ENCODE peak calls at places on chromosomes 4 and X, in nine cellular contexts. One of them, this sample, is unnamed.

GRCh38 chrX:106912864-106913263 is 7.3 kb upstream of the CLDN2 start:
- DNase-seq in endodermal cell: no peak
- DNase-seq in A673: no peak
- DNase-seq in heart right ventricle: no peak
- DNase-seq in AG04450: no peak
- DNase-seq in left ventricle myocardium inferior: no peak
- DNase-seq in RWPE2: no peak
- DNase-seq in dorsolateral prefrontal cortex: no peak
- DNase-seq in MM.1S: no peak
- DNase-seq in this sample: no peak

GRCh38 chr4:83387922-83388676 is 53.5 kb upstream of the HPSE start:
- DNase-seq in MM.1S: no peak
- DNase-seq in dorsolateral prefrontal cortex: no peak
- DNase-seq in RWPE2: no peak
- DNase-seq in endodermal cell: peak; percentile 43
- DNase-seq in heart right ventricle: no peak
- DNase-seq in A673: no peak
- DNase-seq in left ventricle myocardium inferior: no peak
- DNase-seq in AG04450: no peak
- DNase-seq in this sample: no peak

GRCh38 chrX:17719651-17720050 is 17.6 kb upstream of the SCML1 start:
- DNase-seq in dorsolateral prefrontal cortex: no peak
- DNase-seq in MM.1S: no peak
- DNase-seq in endodermal cell: no peak
- DNase-seq in AG04450: no peak
- DNase-seq in RWPE2: no peak
- DNase-seq in heart right ventricle: no peak
- DNase-seq in A673: no peak
- DNase-seq in left ventricle myocardium inferior: no peak
- DNase-seq in this sample: no peak

GRCh38 chrX:118315529-118315928 is 30.4 kb upstream of the WDR44 start:
- DNase-seq in AG04450: no peak
- DNase-seq in RWPE2: no peak
- DNase-seq in dorsolateral prefrontal cortex: no peak
- DNase-seq in MM.1S: no peak
- DNase-seq in endodermal cell: no peak
- DNase-seq in A673: no peak
- DNase-seq in heart right ventricle: no peak
- DNase-seq in left ventricle myocardium inferior: no peak
- DNase-seq in this sample: no peak

GRCh38 chr4:88729146-88729755 is 31.6 kb upstream of the NAP1L5 start:
- DNase-seq in endodermal cell: no peak
- DNase-seq in AG04450: no peak
- DNase-seq in dorsolateral prefrontal cortex: no peak
- DNase-seq in A673: no peak
- DNase-seq in MM.1S: no peak
- DNase-seq in left ventricle myocardium inferior: no peak
- DNase-seq in heart right ventricle: no peak
- DNase-seq in RWPE2: no peak
- DNase-seq in this sample: no peak

GRCh38 chr4:106565727-106566126 is 197.1 kb upstream of the GIMD1 start:
- DNase-seq in heart right ventricle: no peak
- DNase-seq in A673: no peak
- DNase-seq in AG04450: no peak
- DNase-seq in endodermal cell: no peak
- DNase-seq in dorsolateral prefrontal cortex: no peak
- DNase-seq in left ventricle myocardium inferior: no peak
- DNase-seq in RWPE2: no peak
- DNase-seq in MM.1S: no peak
- DNase-seq in this sample: no peak

GRCh38 chr4:187019896-187020295 is 296.2 kb upstream of the FAT1 start:
- DNase-seq in MM.1S: no peak
- DNase-seq in RWPE2: no peak
- DNase-seq in dorsolateral prefrontal cortex: no peak
- DNase-seq in endodermal cell: peak; percentile 76
- DNase-seq in A673: peak; percentile 78
- DNase-seq in AG04450: no peak
- DNase-seq in heart right ventricle: no peak
- DNase-seq in left ventricle myocardium inferior: no peak
- DNase-seq in this sample: peak; percentile 8

GRCh38 chrX:71532078-71532752 is 689 bp upstream of the OGT start:
- DNase-seq in MM.1S: peak; percentile 41
- DNase-seq in RWPE2: no peak
- DNase-seq in left ventricle myocardium inferior: no peak
- DNase-seq in A673: peak; percentile 12
- DNase-seq in AG04450: no peak
- DNase-seq in endodermal cell: no peak
- DNase-seq in heart right ventricle: no peak
- DNase-seq in dorsolateral prefrontal cortex: no peak
- DNase-seq in this sample: no peak

GRCh38 chr4:102076622-102077021 is 268.7 kb downstream of the SLC39A8 start:
- DNase-seq in heart right ventricle: no peak
- DNase-seq in dorsolateral prefrontal cortex: no peak
- DNase-seq in left ventricle myocardium inferior: no peak
- DNase-seq in RWPE2: no peak
- DNase-seq in A673: no peak
- DNase-seq in AG04450: no peak
- DNase-seq in endodermal cell: no peak
- DNase-seq in MM.1S: no peak
- DNase-seq in this sample: no peak

GRCh38 chrX:14927391-14927790 is 54.2 kb downstream of the MOSPD2 start:
- DNase-seq in MM.1S: no peak
- DNase-seq in left ventricle myocardium inferior: no peak
- DNase-seq in endodermal cell: no peak
- DNase-seq in dorsolateral prefrontal cortex: no peak
- DNase-seq in heart right ventricle: no peak
- DNase-seq in RWPE2: no peak
- DNase-seq in A673: no peak
- DNase-seq in AG04450: no peak
- DNase-seq in this sample: no peak

GRCh38 chrX:130626521-130626920 is 224.7 kb downstream of the RBMX2 start:
- DNase-seq in dorsolateral prefrontal cortex: no peak
- DNase-seq in endodermal cell: no peak
- DNase-seq in A673: no peak
- DNase-seq in RWPE2: no peak
- DNase-seq in MM.1S: no peak
- DNase-seq in AG04450: no peak
- DNase-seq in left ventricle myocardium inferior: no peak
- DNase-seq in heart right ventricle: no peak
- DNase-seq in this sample: no peak

GRCh38 chr4:111943796-111944203 is 201.5 kb upstream of the FAM241A start:
- DNase-seq in A673: peak; percentile 53
- DNase-seq in dorsolateral prefrontal cortex: no peak
- DNase-seq in RWPE2: no peak
- DNase-seq in heart right ventricle: no peak
- DNase-seq in AG04450: no peak
- DNase-seq in MM.1S: peak; percentile 45
- DNase-seq in endodermal cell: peak; percentile 86
- DNase-seq in left ventricle myocardium inferior: no peak
- DNase-seq in this sample: peak; percentile 33

GRCh38 chr4:52234539-52235174 is 183.6 kb downstream of the SPATA18 start:
- DNase-seq in MM.1S: no peak
- DNase-seq in AG04450: no peak
- DNase-seq in heart right ventricle: no peak
- DNase-seq in RWPE2: no peak
- DNase-seq in endodermal cell: no peak
- DNase-seq in A673: peak; percentile 48
- DNase-seq in dorsolateral prefrontal cortex: no peak
- DNase-seq in left ventricle myocardium inferior: no peak
- DNase-seq in this sample: no peak

GRCh38 chrX:128800138-128800537 is 723.2 kb downstream of the SMARCA1 start:
- DNase-seq in heart right ventricle: no peak
- DNase-seq in RWPE2: no peak
- DNase-seq in dorsolateral prefrontal cortex: no peak
- DNase-seq in AG04450: no peak
- DNase-seq in left ventricle myocardium inferior: no peak
- DNase-seq in MM.1S: no peak
- DNase-seq in endodermal cell: no peak
- DNase-seq in A673: peak; percentile 49
- DNase-seq in this sample: no peak

GRCh38 chrX:100424012-100424411 is 13.9 kb upstream of the PCDH19 start:
- DNase-seq in left ventricle myocardium inferior: no peak
- DNase-seq in RWPE2: no peak
- DNase-seq in MM.1S: no peak
- DNase-seq in AG04450: no peak
- DNase-seq in dorsolateral prefrontal cortex: no peak
- DNase-seq in endodermal cell: peak; percentile 75
- DNase-seq in heart right ventricle: no peak
- DNase-seq in A673: no peak
- DNase-seq in this sample: no peak

GRCh38 chrX:29992083-29992482 is 223.3 kb upstream of the MAGEB2 start:
- DNase-seq in A673: no peak
- DNase-seq in MM.1S: no peak
- DNase-seq in RWPE2: no peak
- DNase-seq in endodermal cell: no peak
- DNase-seq in left ventricle myocardium inferior: no peak
- DNase-seq in heart right ventricle: no peak
- DNase-seq in dorsolateral prefrontal cortex: no peak
- DNase-seq in AG04450: no peak
- DNase-seq in this sample: no peak
- TF ChIP-seq CTCF in A673: no peak
- TF ChIP-seq CTCF in MM.1S: no peak
- TF ChIP-seq CTCF in RWPE2: no peak
- TF ChIP-seq CTCF in endodermal cell: no peak
- TF ChIP-seq CTCF in left ventricle myocardium inferior: no peak
- TF ChIP-seq CTCF in heart right ventricle: no peak
- TF ChIP-seq CTCF in dorsolateral prefrontal cortex: no peak
- TF ChIP-seq CTCF in AG04450: no peak
- TF ChIP-seq CTCF in this sample: no peak

GRCh38 chr4:78414116-78414515 is 137.5 kb upstream of the ANXA3 start:
- DNase-seq in left ventricle myocardium inferior: no peak
- DNase-seq in heart right ventricle: no peak
- DNase-seq in AG04450: no peak
- DNase-seq in endodermal cell: no peak
- DNase-seq in MM.1S: no peak
- DNase-seq in RWPE2: no peak
- DNase-seq in A673: peak; percentile 6
- DNase-seq in dorsolateral prefrontal cortex: no peak
- DNase-seq in this sample: no peak

GRCh38 chr4:78417603-78418002 is 134.0 kb upstream of the ANXA3 start:
- DNase-seq in heart right ventricle: no peak
- DNase-seq in MM.1S: no peak
- DNase-seq in left ventricle myocardium inferior: no peak
- DNase-seq in AG04450: no peak
- DNase-seq in dorsolateral prefrontal cortex: no peak
- DNase-seq in RWPE2: no peak
- DNase-seq in A673: no peak
- DNase-seq in endodermal cell: peak; percentile 50
- DNase-seq in this sample: no peak
- H3K27ac ChIP-seq in heart right ventricle: no peak overlapping the region
- H3K27ac ChIP-seq in MM.1S: no peak overlapping the region
- H3K27ac ChIP-seq in left ventricle myocardium inferior: no peak overlapping the region
- H3K27ac ChIP-seq in AG04450: no peak overlapping the region
- H3K27ac ChIP-seq in dorsolateral prefrontal cortex: no peak overlapping the region
- H3K27ac ChIP-seq in RWPE2: no peak overlapping the region
- H3K27ac ChIP-seq in A673: no peak overlapping the region
- H3K27ac ChIP-seq in endodermal cell: no peak overlapping the region
- H3K27ac ChIP-seq in this sample: no peak overlapping the region

GRCh38 chrX:675896-676295 is 45.3 kb downstream of the SHOX start:
- DNase-seq in heart right ventricle: no peak
- DNase-seq in A673: no peak
- DNase-seq in RWPE2: peak; percentile 55
- DNase-seq in left ventricle myocardium inferior: no peak
- DNase-seq in MM.1S: no peak
- DNase-seq in AG04450: no peak
- DNase-seq in dorsolateral prefrontal cortex: no peak
- DNase-seq in endodermal cell: peak; percentile 75
- DNase-seq in this sample: no peak

GRCh38 chrX:677376-677775 is 46.8 kb downstream of the SHOX start:
- DNase-seq in heart right ventricle: no peak
- DNase-seq in dorsolateral prefrontal cortex: no peak
- DNase-seq in A673: no peak
- DNase-seq in left ventricle myocardium inferior: no peak
- DNase-seq in AG04450: no peak
- DNase-seq in MM.1S: no peak
- DNase-seq in RWPE2: peak; percentile 54
- DNase-seq in endodermal cell: no peak
- DNase-seq in this sample: no peak

GRCh38 chrX:675279-675886 is 44.8 kb downstream of the SHOX start:
- DNase-seq in heart right ventricle: no peak
- DNase-seq in AG04450: no peak
- DNase-seq in MM.1S: no peak
- DNase-seq in A673: no peak
- DNase-seq in left ventricle myocardium inferior: no peak
- DNase-seq in dorsolateral prefrontal cortex: no peak
- DNase-seq in endodermal cell: no peak
- DNase-seq in RWPE2: peak; percentile 7
- DNase-seq in this sample: no peak

GRCh38 chrX:670596-670995 is 40.0 kb downstream of the SHOX start:
- DNase-seq in left ventricle myocardium inferior: no peak
- DNase-seq in AG04450: no peak
- DNase-seq in endodermal cell: peak; percentile 56
- DNase-seq in heart right ventricle: no peak
- DNase-seq in RWPE2: no peak
- DNase-seq in dorsolateral prefrontal cortex: no peak
- DNase-seq in MM.1S: no peak
- DNase-seq in A673: no peak
- DNase-seq in this sample: no peak

DNA sequence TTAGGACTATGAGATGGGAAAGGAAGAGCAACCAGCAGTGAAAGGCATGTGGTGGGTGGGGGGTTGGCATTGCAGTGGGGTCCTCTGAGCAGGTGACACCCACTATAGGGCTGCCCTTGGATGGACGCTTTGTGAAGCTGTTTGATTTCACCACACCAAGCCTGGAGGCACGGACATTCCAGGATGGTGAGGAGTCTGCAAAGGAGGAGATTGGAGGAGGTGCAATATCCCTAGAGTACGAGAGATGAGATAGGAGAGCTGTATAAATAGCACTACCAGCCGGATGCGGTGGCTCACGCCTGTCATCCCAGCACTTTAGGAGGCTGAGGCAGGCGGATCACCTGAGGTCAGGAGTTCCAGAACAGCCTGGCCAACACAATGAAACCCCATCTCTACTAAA is 42.3 kb downstream of the SHOX start:
- DNase-seq in heart right ventricle: no peak
- DNase-seq in endodermal cell: no peak
- DNase-seq in RWPE2: peak; percentile 21
- DNase-seq in A673: no peak
- DNase-seq in dorsolateral prefrontal cortex: no peak
- DNase-seq in AG04450: no peak
- DNase-seq in left ventricle myocardium inferior: no peak
- DNase-seq in MM.1S: no peak
- DNase-seq in this sample: no peak
- TF ChIP-seq CTCF in heart right ventricle: no peak
- TF ChIP-seq CTCF in endodermal cell: no peak
- TF ChIP-seq CTCF in RWPE2: no peak
- TF ChIP-seq CTCF in A673: no peak
- TF ChIP-seq CTCF in dorsolateral prefrontal cortex: no peak
- TF ChIP-seq CTCF in AG04450: no peak
- TF ChIP-seq CTCF in left ventricle myocardium inferior: no peak
- TF ChIP-seq CTCF in MM.1S: no peak
- TF ChIP-seq CTCF in this sample: no peak

DNA sequence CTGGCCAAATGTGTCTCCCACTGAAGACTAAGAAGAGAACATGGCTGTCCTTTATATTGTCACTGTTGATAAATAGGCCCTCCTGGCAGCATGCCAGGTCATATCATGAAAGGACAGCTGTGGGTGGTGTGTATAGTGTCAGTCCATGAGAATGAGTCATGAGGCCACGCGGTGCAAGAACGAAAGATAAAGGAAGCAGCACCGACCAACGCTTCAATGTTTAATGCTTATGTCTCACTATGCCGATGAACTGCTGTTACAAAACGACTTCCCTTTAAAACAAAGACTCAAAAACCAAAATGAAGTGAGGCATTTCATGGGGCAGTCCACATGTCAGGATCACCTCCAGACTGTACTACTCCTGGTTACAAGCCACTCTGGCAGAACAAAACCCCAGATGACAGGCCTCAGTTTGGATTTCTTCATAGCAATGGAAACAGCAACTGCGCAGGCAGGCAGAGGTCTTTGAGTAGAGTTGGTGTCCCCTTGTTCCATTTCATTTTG is 5.2 kb upstream of the TCEANC start:
- DNase-seq in left ventricle myocardium inferior: peak; percentile 20
- DNase-seq in endodermal cell: no peak
- DNase-seq in A673: peak; percentile 80
- DNase-seq in MM.1S: no peak
- DNase-seq in AG04450: no peak
- DNase-seq in heart right ventricle: peak; percentile 14
- DNase-seq in RWPE2: no peak
- DNase-seq in dorsolateral prefrontal cortex: no peak
- DNase-seq in this sample: peak; percentile 56
- H3K27ac ChIP-seq in left ventricle myocardium inferior: peak overlapping the region; percentile 50
- H3K27ac ChIP-seq in endodermal cell: no peak overlapping the region
- H3K27ac ChIP-seq in A673: no peak overlapping the region
- H3K27ac ChIP-seq in MM.1S: no peak overlapping the region
- H3K27ac ChIP-seq in AG04450: peak overlapping the region; percentile 94
- H3K27ac ChIP-seq in heart right ventricle: no peak overlapping the region
- H3K27ac ChIP-seq in RWPE2: no peak overlapping the region
- H3K27ac ChIP-seq in dorsolateral prefrontal cortex: no peak overlapping the region
- H3K27ac ChIP-seq in this sample: peak overlapping the region; percentile 78

This sample was measured in left lung.